ENCODE peak calls at places on chromosomes 6 and 20, in ten cellular contexts. F is uterus; G is activated CD4-positive, alpha-beta T cell treated with anti-CD3 and anti-CD28 coated beads for 48 hours; W is H9; M is ELF-1; Z is stimulated activated CD4-positive, alpha-beta T cell treated with anti-CD3 and anti-CD28 coated beads, Interleukin-1b, Interleukin-23, amount 100 ng/mL, for 24 hours; E is activated CD4-positive, CD25-positive, alpha-beta regulatory T cell; O is retina; D is cardiac fibroblast; U is posterior cingulate gyrus. K is an unnamed sample.

GRCh38 chr6:157304840-157305675 is 18.3 kb downstream of the TMEM242 start:
- DNase-seq in Z (no peak), E (no peak), M (no peak), G (no peak), U (no peak), F (no peak), W (no peak), O (no peak), D (peak; percentile 42), K (no peak)

GRCh38 chr20:2006452-2007381 is 12.9 kb upstream of the PDYN start:
- DNase-seq in Z (peak; percentile 2), F (no peak), U (no peak), M (peak; percentile 66), G (peak; percentile 53), O (peak; percentile 73), W (peak; percentile 58), E (no peak), D (peak; percentile 56), K (peak; percentile 61)

GRCh38 chr6:22980446-22980845 is 411.1 kb downstream of the HDGFL1 start:
- DNase-seq in E (no peak), O (no peak), M (no peak), W (no peak), G (no peak), D (no peak), F (no peak), Z (no peak), U (no peak), K (no peak)

GRCh38 chr6:148457137-148457842 is 114.7 kb downstream of the SASH1 start:
- DNase-seq in D (peak; percentile 26), O (no peak), F (no peak), Z (no peak), W (no peak), E (no peak), G (no peak), M (no peak), U (no peak), K (no peak)

GRCh38 chr6:31620586-31621319 is at the start of gene PRRC2A:
- DNase-seq in M (peak; percentile 78), W (peak; percentile 85), U (peak; percentile 61), F (peak; percentile 83), G (peak; percentile 98), D (no peak), O (peak; percentile 87), Z (peak; percentile 90), E (peak; percentile 99), K (peak; percentile 100)

GRCh38 chr6:795046-795445 is 102.1 kb upstream of the EXOC2 start:
- DNase-seq in F (no peak), O (no peak), G (no peak), D (no peak), M (no peak), W (no peak), U (no peak), Z (no peak), E (no peak), K (no peak)

GRCh38 chr20:57409672-57410397 is 18.6 kb downstream of the RBM38 start:
- DNase-seq in O (no peak), M (peak; percentile 62), U (no peak), D (no peak), F (no peak), E (no peak), Z (no peak), G (no peak), W (no peak), K (no peak)

GRCh38 chr6:31907158-31907813 is 5.4 kb upstream of the ZBTB12 start:
- DNase-seq in D (peak; percentile 96), U (no peak), W (no peak), G (peak; percentile 42), Z (no peak), M (peak; percentile 38), F (peak; percentile 70), O (no peak), E (no peak), K (no peak)

GRCh38 chr6:111604259-111605099 is 1.2 kb downstream of the TRAF3IP2 start:
- DNase-seq in M (peak; percentile 35), Z (no peak), D (peak; percentile 87), W (no peak), G (no peak), U (peak; percentile 31), O (peak; percentile 32), E (no peak), F (peak; percentile 85), K (no peak)

GRCh38 chr20:3973705-3974104 is 41.7 kb downstream of the RNF24 start:
- DNase-seq in D (no peak), U (no peak), W (no peak), Z (no peak), G (no peak), M (no peak), E (no peak), F (no peak), O (no peak), K (no peak)

GRCh38 chr6:134134654-134135053 is 82.2 kb upstream of the SLC2A12 start:
- DNase-seq in E (no peak), D (no peak), F (no peak), W (no peak), Z (no peak), M (no peak), O (no peak), U (no peak), G (no peak), K (no peak)

GRCh38 chr6:38248500-38249234 is 391.1 kb downstream of the BTBD9 start:
- DNase-seq in O (no peak), D (no peak), Z (no peak), G (no peak), W (no peak), U (no peak), M (no peak), E (no peak), F (no peak), K (no peak)

GRCh38 chr6:158708239-158708638 is 58.4 kb downstream of the SYTL3 start:
- DNase-seq in G (no peak), Z (no peak), O (no peak), U (no peak), W (peak; percentile 39), F (peak; percentile 45), E (no peak), D (peak; percentile 84), M (no peak), K (no peak)

GRCh38 chr6:14053776-14054175 is 63.8 kb upstream of the CD83 start:
- DNase-seq in W (no peak), Z (no peak), U (no peak), D (no peak), F (no peak), G (no peak), O (no peak), E (no peak), M (no peak), K (no peak)

GRCh38 chr6:168619560-168620314 is 178.8 kb downstream of the SMOC2 start:
- DNase-seq in G (peak; percentile 6), U (no peak), M (no peak), D (no peak), F (no peak), E (no peak), Z (no peak), W (no peak), O (no peak), K (no peak)